ENCODE peak calls at places on chromosome 21, in eight cellular contexts. L is esophagus muscularis mucosa, D is stomach, J is sigmoid colon, G is K562, Y is breast epithelium, A is prostate gland, R is upper lobe of left lung. F is an unnamed sample.
A peak's percentile ranks its signal among the peaks of the same experiment; 100 is the strongest.

GRCh38 chr21:17501107-17502006 is 11.5 kb upstream of the CXADR start:
- DNase-seq in G (no peak), L (no peak), D (no peak), Y (no peak), R (no peak), A (no peak), J (no peak), F (no peak)

GRCh38 chr21:45537111-45537745 is 5.0 kb downstream of the SLC19A1 start:
- DNase-seq in Y (peak; percentile 48), G (no peak), D (peak; percentile 25), L (no peak), J (peak; percentile 52), R (peak; percentile 79), A (no peak), F (no peak)

GRCh38 chr21:20459838-20460237 is 538.4 kb upstream of the NCAM2 start:
- DNase-seq in D (no peak), J (no peak), Y (no peak), R (no peak), L (no peak), A (no peak), G (no peak), F (no peak)

GRCh38 chr21:45002381-45003204 is 62.8 kb downstream of the SLX9 start:
- DNase-seq in A (no peak), R (peak; percentile 67), L (no peak), J (no peak), G (no peak), D (no peak), Y (no peak), F (no peak)

GRCh38 chr21:45286671-45287437 is 841 bp downstream of the POFUT2 start:
- DNase-seq in Y (peak; percentile 47), L (no peak), R (peak; percentile 84), J (peak; percentile 64), G (peak; percentile 75), D (peak; percentile 23), A (no peak), F (peak; percentile 86)

GRCh38 chr21:39263372-39263771 is 50.1 kb downstream of the BRWD1 start:
- DNase-seq in Y (no peak), J (no peak), R (no peak), G (no peak), D (no peak), A (no peak), L (no peak), F (no peak)

GRCh38 chr21:16423921-16424320 is 694.1 kb downstream of the USP25 start:
- DNase-seq in G (no peak), D (no peak), Y (no peak), R (no peak), L (no peak), J (no peak), A (no peak), F (no peak)

GRCh38 chr21:45004481-45005263 is 64.8 kb downstream of the SLX9 start:
- DNase-seq in J (no peak), L (no peak), R (peak; percentile 60), Y (no peak), A (no peak), D (no peak), G (peak; percentile 53), F (no peak)

GRCh38 chr21:46061950-46062349 is 36.0 kb upstream of the COL6A2 start:
- DNase-seq in D (no peak), L (no peak), R (no peak), J (peak; percentile 43), G (no peak), Y (no peak), A (no peak), F (no peak)

GRCh38 chr21:32083175-32083574 is 195.7 kb downstream of the MIS18A start:
- DNase-seq in L (no peak), J (no peak), R (no peak), Y (no peak), A (no peak), G (no peak), D (no peak), F (no peak)

GRCh38 chr21:39803393-39803792 is 58.4 kb downstream of the IGSF5 start:
- DNase-seq in G (no peak), Y (no peak), L (no peak), J (no peak), A (no peak), D (no peak), R (no peak), F (no peak)

GRCh38 chr21:38831526-38832467 is 26.1 kb downstream of the ETS2 start:
- DNase-seq in Y (no peak), A (peak; percentile 85), R (no peak), J (peak; percentile 95), L (peak; percentile 97), G (no peak), D (peak; percentile 68), F (no peak)

GRCh38 chr21:14916676-14917141 is 148.1 kb downstream of the NRIP1 start:
- DNase-seq in J (no peak), A (no peak), D (no peak), G (no peak), L (no peak), R (no peak), Y (no peak), F (peak; percentile 80)

GRCh38 chr21:38459490-38459889 is 38.8 kb downstream of the ERG start:
- DNase-seq in Y (no peak), D (no peak), A (no peak), G (no peak), J (no peak), L (no peak), R (no peak), F (no peak)

GRCh38 chr21:44742418-44743153 is 31.2 kb upstream of the TSPEAR start:
- DNase-seq in A (no peak), J (no peak), G (no peak), L (no peak), Y (no peak), R (no peak), D (no peak), F (no peak)

GRCh38 chr21:16454371-16454770 is 724.6 kb downstream of the USP25 start:
- DNase-seq in R (no peak), Y (no peak), L (no peak), A (no peak), D (no peak), G (no peak), J (no peak), F (peak; percentile 10)

GRCh38 chr21:37987668-37988067 is 71.4 kb upstream of the KCNJ6 start:
- DNase-seq in R (no peak), L (no peak), A (no peak), D (no peak), G (no peak), Y (no peak), J (no peak), F (no peak)

GRCh38 chr21:21226472-21226871 is 228.3 kb downstream of the NCAM2 start:
- DNase-seq in D (no peak), R (no peak), L (no peak), G (no peak), Y (no peak), J (no peak), A (no peak), F (no peak)

GRCh38 chr21:45477176-45478114 is 64.8 kb downstream of the SLC19A1 start:
- DNase-seq in J (no peak), L (no peak), G (no peak), A (no peak), D (no peak), Y (no peak), R (peak; percentile 81), F (no peak)

GRCh38 chr21:38139380-38140168 is 117.2 kb upstream of the KCNJ15 start:
- DNase-seq in A (peak; percentile 75), Y (no peak), R (no peak), L (no peak), D (no peak), J (no peak), G (no peak), F (no peak)

GRCh38 chr21:14617836-14618235 is 71.7 kb upstream of the SAMSN1 start:
- DNase-seq in G (no peak), A (no peak), L (no peak), Y (no peak), J (no peak), D (no peak), R (no peak), F (no peak)

DNA sequence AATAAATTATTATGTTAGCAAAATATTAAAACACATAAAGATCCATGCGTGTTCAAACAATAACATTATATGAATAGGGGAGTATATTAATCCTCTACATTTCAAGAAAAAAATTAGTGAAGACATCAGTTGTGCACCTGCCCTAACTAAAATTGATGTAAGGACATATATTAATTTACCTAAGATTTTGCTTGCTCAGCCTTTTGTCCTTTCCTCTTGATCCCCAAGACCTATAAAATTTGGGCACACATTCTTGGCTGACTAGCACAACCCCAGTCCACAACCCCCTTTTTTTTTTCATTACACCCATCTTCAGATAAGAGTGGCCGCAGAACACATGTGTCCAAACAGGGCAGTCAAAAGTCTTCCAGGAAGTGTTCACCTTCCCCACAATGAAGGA is 6.6 kb downstream of the KRTAP21-2 start:
- DNase-seq in A (no peak), J (no peak), D (no peak), G (no peak), Y (no peak), R (no peak), L (no peak), F (no peak)
- H3K4me1 ChIP-seq in A (no peaks in the 10 kb centered on the region), J (no peaks in the 10 kb centered on the region), D (no peaks in the 10 kb centered on the region), G (no peaks in the 10 kb centered on the region), Y (no peaks in the 10 kb centered on the region), R (no peaks in the 10 kb centered on the region), L (no peaks in the 10 kb centered on the region), F (no peaks in the 10 kb centered on the region)

GRCh38 chr21:26852422-26852821 is 7.2 kb upstream of the ADAMTS1 start:
- DNase-seq in R (no peak), G (no peak), J (no peak), D (no peak), A (no peak), L (no peak), Y (no peak), F (peak; percentile 64)
- TF ChIP-seq POLR2AphosphoS5 in R (no peak), G (no peak), J (no peak), D (no peak), A (no peak), L (no peak), Y (no peak), F (no peak)

DNA sequence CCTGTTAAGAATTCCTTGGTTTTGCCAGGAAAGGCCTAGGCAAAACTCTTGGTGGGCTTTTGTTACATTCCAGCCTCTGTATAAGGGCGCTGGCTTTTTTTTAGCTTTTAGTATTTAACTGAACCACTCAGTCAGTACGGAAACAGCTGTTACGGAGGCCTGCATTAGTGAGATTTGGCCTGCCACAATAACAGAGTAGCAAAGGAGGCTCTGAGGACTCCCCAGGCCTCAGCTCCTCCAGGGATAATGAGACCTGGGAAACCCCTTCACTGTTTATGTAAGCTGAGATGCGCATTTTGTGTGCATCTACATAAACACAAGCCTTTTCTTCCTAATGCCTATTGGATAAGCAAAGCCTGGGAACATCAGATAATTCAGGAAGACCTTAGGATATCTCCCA is 210.1 kb downstream of the APP start:
- DNase-seq in L (no peak), J (no peak), R (no peak), G (no peak), D (no peak), Y (no peak), A (no peak), F (peak; percentile 73)
- H3K4me1 ChIP-seq in L (peaks cover 7% of the 10 kb centered on the region), J (no peaks in the 10 kb centered on the region), R (peaks cover 13% of the 10 kb centered on the region), G (no peaks in the 10 kb centered on the region), D (peaks cover 16% of the 10 kb centered on the region), Y (no peaks in the 10 kb centered on the region), A (no peaks in the 10 kb centered on the region), F (peaks cover 43% of the 10 kb centered on the region)

DNA sequence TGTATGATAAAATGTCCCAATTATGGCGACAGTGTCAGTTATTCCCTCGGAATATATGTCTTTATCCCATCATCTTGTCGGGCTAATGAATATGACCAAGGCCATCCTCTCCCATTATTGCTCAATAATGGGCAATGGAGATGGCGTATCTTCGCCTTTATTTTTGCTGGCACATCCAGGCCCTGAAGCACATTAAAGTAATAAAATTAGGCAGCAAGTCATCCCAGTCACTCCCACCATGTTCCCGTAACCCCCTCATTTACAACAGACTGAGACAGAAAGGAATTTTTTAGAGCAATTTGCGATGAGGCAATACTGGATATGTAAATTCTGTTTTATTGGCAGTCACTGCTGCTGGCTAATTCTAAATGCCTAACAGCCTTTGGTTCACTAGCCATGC is 35.3 kb downstream of the CLIC6 start:
- DNase-seq in G (no peak), L (no peak), R (no peak), D (no peak), J (no peak), A (peak; percentile 26), Y (no peak), F (no peak)
- TF ChIP-seq POLR2AphosphoS5 in G (no peak), L (no peak), R (no peak), D (no peak), J (peak; percentile 35), A (peak; percentile 67), Y (peak; percentile 27), F (no peak)